ENCODE peak calls at places on chromosomes 3 and 15, in ten cellular contexts. One of them, this sample, is unnamed.

GRCh38 chr3:194487289-194488006 is 646 bp upstream of the ATP13A3 start:
- DNase-seq in pancreas: peak; percentile 17
- DNase-seq in SJSA1: no peak
- DNase-seq in lower lobe of right lung: peak; percentile 79
- DNase-seq in DND-41: no peak
- DNase-seq in psoas muscle: peak; percentile 53
- DNase-seq in GM23248: peak; percentile 60
- DNase-seq in IMR-90: no peak
- DNase-seq in SK-N-MC: no peak
- DNase-seq in adrenal gland: peak; percentile 45
- DNase-seq in this sample: peak; percentile 37

GRCh38 chr3:69182588-69183299 is 60.3 kb upstream of the LMOD3 start:
- DNase-seq in pancreas: no peak
- DNase-seq in SJSA1: peak; percentile 52
- DNase-seq in lower lobe of right lung: no peak
- DNase-seq in DND-41: no peak
- DNase-seq in psoas muscle: no peak
- DNase-seq in GM23248: peak; percentile 83
- DNase-seq in IMR-90: peak; percentile 81
- DNase-seq in SK-N-MC: no peak
- DNase-seq in adrenal gland: no peak
- DNase-seq in this sample: no peak

GRCh38 chr15:39666671-39667070 is 85.8 kb downstream of the THBS1 start:
- DNase-seq in pancreas: no peak
- DNase-seq in SJSA1: peak; percentile 85
- DNase-seq in lower lobe of right lung: no peak
- DNase-seq in DND-41: no peak
- DNase-seq in psoas muscle: no peak
- DNase-seq in GM23248: peak; percentile 19
- DNase-seq in IMR-90: peak; percentile 72
- DNase-seq in SK-N-MC: no peak
- DNase-seq in adrenal gland: no peak
- DNase-seq in this sample: no peak

GRCh38 chr3:38653685-38654537 is 4.4 kb upstream of the SCN5A start:
- DNase-seq in pancreas: no peak
- DNase-seq in SJSA1: no peak
- DNase-seq in lower lobe of right lung: no peak
- DNase-seq in DND-41: no peak
- DNase-seq in psoas muscle: no peak
- DNase-seq in GM23248: no peak
- DNase-seq in IMR-90: no peak
- DNase-seq in SK-N-MC: no peak
- DNase-seq in adrenal gland: no peak
- DNase-seq in this sample: no peak

GRCh38 chr3:126053513-126053912 is 30.4 kb downstream of the SLC41A3 start:
- DNase-seq in pancreas: no peak
- DNase-seq in SJSA1: no peak
- DNase-seq in lower lobe of right lung: no peak
- DNase-seq in DND-41: no peak
- DNase-seq in psoas muscle: no peak
- DNase-seq in GM23248: peak; percentile 30
- DNase-seq in IMR-90: peak; percentile 23
- DNase-seq in SK-N-MC: no peak
- DNase-seq in adrenal gland: no peak
- DNase-seq in this sample: no peak

GRCh38 chr15:52558196-52558595 is 10.6 kb downstream of the ARPP19 start:
- DNase-seq in pancreas: no peak
- DNase-seq in SJSA1: peak; percentile 48
- DNase-seq in lower lobe of right lung: no peak
- DNase-seq in DND-41: no peak
- DNase-seq in psoas muscle: no peak
- DNase-seq in GM23248: peak; percentile 59
- DNase-seq in IMR-90: peak; percentile 78
- DNase-seq in SK-N-MC: no peak
- DNase-seq in adrenal gland: peak; percentile 55
- DNase-seq in this sample: peak; percentile 18

GRCh38 chr3:138009476-138010272 is at the start of gene CLDN18:
- DNase-seq in pancreas: no peak
- DNase-seq in SJSA1: no peak
- DNase-seq in lower lobe of right lung: peak; percentile 74
- DNase-seq in DND-41: no peak
- DNase-seq in psoas muscle: no peak
- DNase-seq in GM23248: no peak
- DNase-seq in IMR-90: no peak
- DNase-seq in SK-N-MC: no peak
- DNase-seq in adrenal gland: no peak
- DNase-seq in this sample: no peak

GRCh38 chr3:73136941-73137340 is 75.5 kb downstream of the EBLN2 start:
- DNase-seq in pancreas: no peak
- DNase-seq in SJSA1: no peak
- DNase-seq in lower lobe of right lung: no peak
- DNase-seq in DND-41: no peak
- DNase-seq in psoas muscle: no peak
- DNase-seq in GM23248: no peak
- DNase-seq in IMR-90: no peak
- DNase-seq in SK-N-MC: no peak
- DNase-seq in adrenal gland: no peak
- DNase-seq in this sample: no peak

GRCh38 chr15:30870681-30871080 is 33.0 kb upstream of the FAN1 start:
- DNase-seq in pancreas: no peak
- DNase-seq in SJSA1: no peak
- DNase-seq in lower lobe of right lung: no peak
- DNase-seq in DND-41: no peak
- DNase-seq in psoas muscle: no peak
- DNase-seq in GM23248: no peak
- DNase-seq in IMR-90: no peak
- DNase-seq in SK-N-MC: no peak
- DNase-seq in adrenal gland: no peak
- DNase-seq in this sample: no peak

GRCh38 chr3:44914936-44915335 is 40.5 kb downstream of the TGM4 start:
- DNase-seq in pancreas: no peak
- DNase-seq in SJSA1: no peak
- DNase-seq in lower lobe of right lung: no peak
- DNase-seq in DND-41: no peak
- DNase-seq in psoas muscle: no peak
- DNase-seq in GM23248: peak; percentile 37
- DNase-seq in IMR-90: no peak
- DNase-seq in SK-N-MC: no peak
- DNase-seq in adrenal gland: no peak
- DNase-seq in this sample: no peak

GRCh38 chr3:17420668-17421067 is 321.8 kb downstream of the TBC1D5 start:
- DNase-seq in pancreas: no peak
- DNase-seq in SJSA1: peak; percentile 11
- DNase-seq in lower lobe of right lung: no peak
- DNase-seq in DND-41: no peak
- DNase-seq in psoas muscle: no peak
- DNase-seq in GM23248: no peak
- DNase-seq in IMR-90: peak; percentile 28
- DNase-seq in SK-N-MC: no peak
- DNase-seq in adrenal gland: no peak
- DNase-seq in this sample: no peak

GRCh38 chr3:30747771-30748281 is 141.4 kb downstream of the TGFBR2 start:
- DNase-seq in pancreas: no peak
- DNase-seq in SJSA1: peak; percentile 59
- DNase-seq in lower lobe of right lung: no peak
- DNase-seq in DND-41: peak; percentile 28
- DNase-seq in psoas muscle: no peak
- DNase-seq in GM23248: peak; percentile 79
- DNase-seq in IMR-90: peak; percentile 79
- DNase-seq in SK-N-MC: no peak
- DNase-seq in adrenal gland: no peak
- DNase-seq in this sample: peak; percentile 17

GRCh38 chr15:51094606-51095569 is at the start of gene TNFAIP8L3:
- DNase-seq in pancreas: no peak
- DNase-seq in SJSA1: no peak
- DNase-seq in lower lobe of right lung: no peak
- DNase-seq in DND-41: no peak
- DNase-seq in psoas muscle: peak; percentile 35
- DNase-seq in GM23248: peak; percentile 68
- DNase-seq in IMR-90: no peak
- DNase-seq in SK-N-MC: no peak
- DNase-seq in adrenal gland: no peak
- DNase-seq in this sample: peak; percentile 62

GRCh38 chr15:74130089-74130848 is at the start of gene ISLR2:
- DNase-seq in pancreas: no peak
- DNase-seq in SJSA1: no peak
- DNase-seq in lower lobe of right lung: no peak
- DNase-seq in DND-41: no peak
- DNase-seq in psoas muscle: peak; percentile 35
- DNase-seq in GM23248: peak; percentile 52
- DNase-seq in IMR-90: no peak
- DNase-seq in SK-N-MC: no peak
- DNase-seq in adrenal gland: no peak
- DNase-seq in this sample: peak; percentile 17
- H3K4me3 ChIP-seq in pancreas: no peak within 1 kb of the TSS
- H3K4me3 ChIP-seq in SJSA1: no peak within 1 kb of the TSS
- H3K4me3 ChIP-seq in lower lobe of right lung: peak within 1 kb of the TSS; percentile 46
- H3K4me3 ChIP-seq in DND-41: no peak within 1 kb of the TSS
- H3K4me3 ChIP-seq in psoas muscle: peak within 1 kb of the TSS; percentile 56
- H3K4me3 ChIP-seq in GM23248: peak within 1 kb of the TSS; percentile 38
- H3K4me3 ChIP-seq in IMR-90: no peak within 1 kb of the TSS
- H3K4me3 ChIP-seq in SK-N-MC: peak within 1 kb of the TSS; percentile 63
- H3K4me3 ChIP-seq in adrenal gland: no peak within 1 kb of the TSS
- H3K4me3 ChIP-seq in this sample: no peak within 1 kb of the TSS

GRCh38 chr3:53100818-53101466 is 29.3 kb downstream of the RFT1 start:
- DNase-seq in pancreas: no peak
- DNase-seq in SJSA1: no peak
- DNase-seq in lower lobe of right lung: no peak
- DNase-seq in DND-41: peak; percentile 18
- DNase-seq in psoas muscle: no peak
- DNase-seq in GM23248: no peak
- DNase-seq in IMR-90: no peak
- DNase-seq in SK-N-MC: no peak
- DNase-seq in adrenal gland: no peak
- DNase-seq in this sample: no peak
- H3K36me3 ChIP-seq in pancreas: peaks cover 35% of the 10 kb centered on the region
- H3K36me3 ChIP-seq in SJSA1: peaks cover 17% of the 10 kb centered on the region
- H3K36me3 ChIP-seq in lower lobe of right lung: peaks cover 88% of the 10 kb centered on the region
- H3K36me3 ChIP-seq in DND-41: peaks cover 72% of the 10 kb centered on the region
- H3K36me3 ChIP-seq in psoas muscle: no peaks in the 10 kb centered on the region
- H3K36me3 ChIP-seq in GM23248: peaks cover 6% of the 10 kb centered on the region
- H3K36me3 ChIP-seq in IMR-90: peaks cover 35% of the 10 kb centered on the region
- H3K36me3 ChIP-seq in SK-N-MC: peaks cover 3% of the 10 kb centered on the region
- H3K36me3 ChIP-seq in adrenal gland: peaks cover 39% of the 10 kb centered on the region
- H3K36me3 ChIP-seq in this sample: peaks cover 2% of the 10 kb centered on the region

DNA sequence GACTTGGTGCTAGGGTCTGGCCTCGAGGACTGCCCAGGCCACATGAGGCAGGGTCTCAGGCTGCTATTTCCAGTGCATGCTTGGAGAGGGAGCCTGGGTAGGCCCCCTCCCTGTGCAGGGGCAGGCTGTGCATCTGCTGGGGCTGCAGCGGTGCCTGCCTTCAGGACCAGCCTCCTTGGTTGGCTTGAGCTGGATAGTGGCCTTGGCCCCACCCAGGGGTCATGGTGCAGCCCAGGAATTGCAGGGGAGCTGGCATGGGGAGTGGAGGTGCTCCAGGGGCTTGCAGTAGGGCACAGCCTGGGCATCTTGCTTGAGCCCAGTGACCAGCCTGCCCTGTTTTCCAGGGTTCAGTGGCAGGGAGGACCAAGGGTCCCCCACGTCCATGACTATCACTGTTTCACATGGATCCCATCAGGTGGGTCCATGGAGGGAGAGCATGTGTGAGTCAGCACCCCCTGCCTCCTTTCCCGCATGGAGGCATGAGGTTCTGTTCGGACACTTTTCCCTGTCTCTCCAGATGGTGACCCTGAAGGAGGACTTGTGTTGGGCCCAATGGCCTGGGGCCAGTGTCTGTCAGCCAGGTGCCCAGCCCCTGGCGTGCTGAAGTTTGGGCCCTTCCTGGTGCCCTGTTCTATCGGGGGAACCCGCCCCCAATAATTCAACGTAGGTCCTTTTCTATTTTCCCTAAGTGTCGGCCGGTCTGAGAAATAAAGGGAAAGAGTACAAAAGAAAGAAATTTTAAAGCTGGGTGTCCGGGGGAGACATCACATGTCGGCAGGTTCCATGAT is 218.6 kb downstream of the SNRPN start:
- DNase-seq in pancreas: no peak
- DNase-seq in SJSA1: no peak
- DNase-seq in lower lobe of right lung: peak; percentile 13
- DNase-seq in DND-41: no peak
- DNase-seq in psoas muscle: peak; percentile 1
- DNase-seq in GM23248: no peak
- DNase-seq in IMR-90: no peak
- DNase-seq in SK-N-MC: no peak
- DNase-seq in adrenal gland: no peak
- DNase-seq in this sample: no peak
- H3K9me3 ChIP-seq in pancreas: no peaks in the 10 kb centered on the region
- H3K9me3 ChIP-seq in SJSA1: peaks cover 23% of the 10 kb centered on the region
- H3K9me3 ChIP-seq in lower lobe of right lung: peaks cover 50% of the 10 kb centered on the region
- H3K9me3 ChIP-seq in DND-41: peaks cover 60% of the 10 kb centered on the region
- H3K9me3 ChIP-seq in psoas muscle: peaks cover 17% of the 10 kb centered on the region
- H3K9me3 ChIP-seq in GM23248: no peaks in the 10 kb centered on the region
- H3K9me3 ChIP-seq in IMR-90: peaks cover 60% of the 10 kb centered on the region
- H3K9me3 ChIP-seq in SK-N-MC: no peaks in the 10 kb centered on the region
- H3K9me3 ChIP-seq in adrenal gland: peaks cover 13% of the 10 kb centered on the region
- H3K9me3 ChIP-seq in this sample: no peaks in the 10 kb centered on the region

DNA sequence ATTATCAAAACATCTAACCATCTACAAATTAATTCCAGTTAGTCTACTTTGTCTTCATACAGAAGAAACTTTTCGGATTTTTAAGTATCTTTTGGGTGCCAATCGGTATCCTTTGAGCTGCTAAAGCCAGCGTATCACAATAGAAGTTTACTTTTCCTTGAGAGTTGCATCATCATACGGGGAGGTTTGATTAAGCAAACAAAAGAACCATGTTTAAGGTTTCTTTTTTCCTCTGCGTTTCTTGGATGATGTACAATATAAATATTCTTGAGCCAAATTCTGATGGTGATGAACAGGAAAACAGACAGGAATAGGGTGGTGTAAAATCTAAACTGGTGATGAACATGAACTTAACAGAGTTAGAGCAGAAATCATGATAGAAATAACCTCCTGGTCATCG is 527.9 kb downstream of the FOXP1 start:
- DNase-seq in pancreas: no peak
- DNase-seq in SJSA1: peak; percentile 16
- DNase-seq in lower lobe of right lung: no peak
- DNase-seq in DND-41: no peak
- DNase-seq in psoas muscle: no peak
- DNase-seq in GM23248: peak; percentile 28
- DNase-seq in IMR-90: peak; percentile 85
- DNase-seq in SK-N-MC: no peak
- DNase-seq in adrenal gland: no peak
- DNase-seq in this sample: no peak
- H3K4me3 ChIP-seq in pancreas: no peak overlapping the region
- H3K4me3 ChIP-seq in SJSA1: no peak overlapping the region
- H3K4me3 ChIP-seq in lower lobe of right lung: no peak overlapping the region
- H3K4me3 ChIP-seq in DND-41: no peak overlapping the region
- H3K4me3 ChIP-seq in psoas muscle: no peak overlapping the region
- H3K4me3 ChIP-seq in GM23248: no peak overlapping the region
- H3K4me3 ChIP-seq in IMR-90: no peak overlapping the region
- H3K4me3 ChIP-seq in SK-N-MC: no peak overlapping the region
- H3K4me3 ChIP-seq in adrenal gland: no peak overlapping the region
- H3K4me3 ChIP-seq in this sample: no peak overlapping the region